ENCODE peak calls at places on chromosomes 12 and 14, in six cellular contexts. One of them, this sample, is unnamed.

GRCh38 chr12:57242329-57242690 is 8.7 kb downstream of the STAC3 start:
- DNase-seq in BE2C: no peak
- DNase-seq in HepG2: no peak
- DNase-seq in GM10248: no peak
- DNase-seq in ascending aorta: no peak
- DNase-seq in heart left ventricle: peak; percentile 72
- DNase-seq in this sample: no peak

GRCh38 chr12:120242275-120242799 is 23.2 kb downstream of the PXN start:
- DNase-seq in BE2C: no peak
- DNase-seq in HepG2: no peak
- DNase-seq in GM10248: no peak
- DNase-seq in ascending aorta: no peak
- DNase-seq in heart left ventricle: no peak
- DNase-seq in this sample: no peak

GRCh38 chr14:58368951-58369350 is 26.8 kb upstream of the TOMM20L start:
- DNase-seq in BE2C: no peak
- DNase-seq in HepG2: no peak
- DNase-seq in GM10248: no peak
- DNase-seq in ascending aorta: no peak
- DNase-seq in heart left ventricle: no peak
- DNase-seq in this sample: no peak

GRCh38 chr12:47876404-47876960 is 28.3 kb downstream of the VDR start:
- DNase-seq in BE2C: no peak
- DNase-seq in HepG2: no peak
- DNase-seq in GM10248: no peak
- DNase-seq in ascending aorta: no peak
- DNase-seq in heart left ventricle: no peak
- DNase-seq in this sample: no peak

GRCh38 chr12:6084969-6085450 is 39.5 kb downstream of the VWF start:
- DNase-seq in BE2C: peak; percentile 11
- DNase-seq in HepG2: no peak
- DNase-seq in GM10248: no peak
- DNase-seq in ascending aorta: no peak
- DNase-seq in heart left ventricle: no peak
- DNase-seq in this sample: no peak

GRCh38 chr14:96091149-96091693 is 52.1 kb downstream of the C14orf132 start:
- DNase-seq in BE2C: peak; percentile 63
- DNase-seq in HepG2: no peak
- DNase-seq in GM10248: no peak
- DNase-seq in ascending aorta: no peak
- DNase-seq in heart left ventricle: no peak
- DNase-seq in this sample: no peak

GRCh38 chr12:3559601-3560294 is 68.7 kb downstream of the PRMT8 start:
- DNase-seq in BE2C: no peak
- DNase-seq in HepG2: no peak
- DNase-seq in GM10248: no peak
- DNase-seq in ascending aorta: no peak
- DNase-seq in heart left ventricle: no peak
- DNase-seq in this sample: no peak

GRCh38 chr14:49999826-50000214 is 106.9 kb downstream of the ARF6 start:
- DNase-seq in BE2C: no peak
- DNase-seq in HepG2: no peak
- DNase-seq in GM10248: no peak
- DNase-seq in ascending aorta: no peak
- DNase-seq in heart left ventricle: no peak
- DNase-seq in this sample: no peak

GRCh38 chr12:102957339-102958050 is at the start of gene ASCL1:
- DNase-seq in BE2C: peak; percentile 95
- DNase-seq in HepG2: no peak
- DNase-seq in GM10248: peak; percentile 62
- DNase-seq in ascending aorta: no peak
- DNase-seq in heart left ventricle: no peak
- DNase-seq in this sample: peak; percentile 75

GRCh38 chr12:72442217-72442616 is 170.0 kb downstream of the TRHDE start:
- DNase-seq in BE2C: no peak
- DNase-seq in HepG2: no peak
- DNase-seq in GM10248: no peak
- DNase-seq in ascending aorta: no peak
- DNase-seq in heart left ventricle: no peak
- DNase-seq in this sample: no peak

GRCh38 chr12:51823875-51824565 is 24.5 kb downstream of the FIGNL2 start:
- DNase-seq in BE2C: peak; percentile 59
- DNase-seq in HepG2: peak; percentile 59
- DNase-seq in GM10248: no peak
- DNase-seq in ascending aorta: no peak
- DNase-seq in heart left ventricle: no peak
- DNase-seq in this sample: no peak

GRCh38 chr14:106343636-106344035 is 817.3 kb downstream of the TMEM121 start:
- DNase-seq in BE2C: no peak
- DNase-seq in HepG2: no peak
- DNase-seq in GM10248: no peak
- DNase-seq in ascending aorta: no peak
- DNase-seq in heart left ventricle: no peak
- DNase-seq in this sample: no peak

GRCh38 chr12:108367436-108367835 is 28.3 kb upstream of the CMKLR1 start:
- DNase-seq in BE2C: no peak
- DNase-seq in HepG2: no peak
- DNase-seq in GM10248: no peak
- DNase-seq in ascending aorta: peak; percentile 30
- DNase-seq in heart left ventricle: peak; percentile 31
- DNase-seq in this sample: no peak

GRCh38 chr12:24226745-24227350 is 277.4 kb upstream of the SOX5 start:
- DNase-seq in BE2C: no peak
- DNase-seq in HepG2: peak; percentile 1
- DNase-seq in GM10248: no peak
- DNase-seq in ascending aorta: peak; percentile 9
- DNase-seq in heart left ventricle: peak; percentile 41
- DNase-seq in this sample: no peak

GRCh38 chr12:46300906-46301305 is 32.1 kb upstream of the SLC38A1 start:
- DNase-seq in BE2C: no peak
- DNase-seq in HepG2: no peak
- DNase-seq in GM10248: no peak
- DNase-seq in ascending aorta: no peak
- DNase-seq in heart left ventricle: no peak
- DNase-seq in this sample: no peak

GRCh38 chr12:113880993-113881392 is 85.1 kb downstream of the RBM19 start:
- DNase-seq in BE2C: no peak
- DNase-seq in HepG2: no peak
- DNase-seq in GM10248: no peak
- DNase-seq in ascending aorta: no peak
- DNase-seq in heart left ventricle: no peak
- DNase-seq in this sample: no peak

GRCh38 chr14:24481622-24482324 is 26.3 kb downstream of the CMA1 start:
- DNase-seq in BE2C: peak; percentile 65
- DNase-seq in HepG2: peak; percentile 97
- DNase-seq in GM10248: peak; percentile 84
- DNase-seq in ascending aorta: no peak
- DNase-seq in heart left ventricle: no peak
- DNase-seq in this sample: peak; percentile 84

GRCh38 chr14:101084436-101084826 is 180.9 kb upstream of the RTL1 start:
- DNase-seq in BE2C: no peak
- DNase-seq in HepG2: no peak
- DNase-seq in GM10248: no peak
- DNase-seq in ascending aorta: no peak
- DNase-seq in heart left ventricle: no peak
- DNase-seq in this sample: no peak

GRCh38 chr12:115456946-115457689 is 773.1 kb upstream of the TBX3 start:
- DNase-seq in BE2C: no peak
- DNase-seq in HepG2: peak; percentile 71
- DNase-seq in GM10248: no peak
- DNase-seq in ascending aorta: no peak
- DNase-seq in heart left ventricle: no peak
- DNase-seq in this sample: no peak

GRCh38 chr12:110661337-110661972 is 27.5 kb downstream of the HVCN1 start:
- DNase-seq in BE2C: no peak
- DNase-seq in HepG2: no peak
- DNase-seq in GM10248: peak; percentile 85
- DNase-seq in ascending aorta: no peak
- DNase-seq in heart left ventricle: peak; percentile 51
- DNase-seq in this sample: peak; percentile 79

GRCh38 chr14:103085106-103086091 is 1.4 kb downstream of the LBHD2 start:
- DNase-seq in BE2C: peak; percentile 7
- DNase-seq in HepG2: no peak
- DNase-seq in GM10248: no peak
- DNase-seq in ascending aorta: no peak
- DNase-seq in heart left ventricle: no peak
- DNase-seq in this sample: no peak

GRCh38 chr14:103087343-103087835 is 3.4 kb downstream of the LBHD2 start:
- DNase-seq in BE2C: peak; percentile 51
- DNase-seq in HepG2: no peak
- DNase-seq in GM10248: no peak
- DNase-seq in ascending aorta: no peak
- DNase-seq in heart left ventricle: no peak
- DNase-seq in this sample: no peak

GRCh38 chr14:103086771-103087342 is 2.8 kb downstream of the LBHD2 start:
- DNase-seq in BE2C: no peak
- DNase-seq in HepG2: no peak
- DNase-seq in GM10248: no peak
- DNase-seq in ascending aorta: no peak
- DNase-seq in heart left ventricle: no peak
- DNase-seq in this sample: no peak

GRCh38 chr14:103081951-103082350 is 2.1 kb upstream of the LBHD2 start:
- DNase-seq in BE2C: no peak
- DNase-seq in HepG2: no peak
- DNase-seq in GM10248: no peak
- DNase-seq in ascending aorta: no peak
- DNase-seq in heart left ventricle: no peak
- DNase-seq in this sample: no peak

DNA sequence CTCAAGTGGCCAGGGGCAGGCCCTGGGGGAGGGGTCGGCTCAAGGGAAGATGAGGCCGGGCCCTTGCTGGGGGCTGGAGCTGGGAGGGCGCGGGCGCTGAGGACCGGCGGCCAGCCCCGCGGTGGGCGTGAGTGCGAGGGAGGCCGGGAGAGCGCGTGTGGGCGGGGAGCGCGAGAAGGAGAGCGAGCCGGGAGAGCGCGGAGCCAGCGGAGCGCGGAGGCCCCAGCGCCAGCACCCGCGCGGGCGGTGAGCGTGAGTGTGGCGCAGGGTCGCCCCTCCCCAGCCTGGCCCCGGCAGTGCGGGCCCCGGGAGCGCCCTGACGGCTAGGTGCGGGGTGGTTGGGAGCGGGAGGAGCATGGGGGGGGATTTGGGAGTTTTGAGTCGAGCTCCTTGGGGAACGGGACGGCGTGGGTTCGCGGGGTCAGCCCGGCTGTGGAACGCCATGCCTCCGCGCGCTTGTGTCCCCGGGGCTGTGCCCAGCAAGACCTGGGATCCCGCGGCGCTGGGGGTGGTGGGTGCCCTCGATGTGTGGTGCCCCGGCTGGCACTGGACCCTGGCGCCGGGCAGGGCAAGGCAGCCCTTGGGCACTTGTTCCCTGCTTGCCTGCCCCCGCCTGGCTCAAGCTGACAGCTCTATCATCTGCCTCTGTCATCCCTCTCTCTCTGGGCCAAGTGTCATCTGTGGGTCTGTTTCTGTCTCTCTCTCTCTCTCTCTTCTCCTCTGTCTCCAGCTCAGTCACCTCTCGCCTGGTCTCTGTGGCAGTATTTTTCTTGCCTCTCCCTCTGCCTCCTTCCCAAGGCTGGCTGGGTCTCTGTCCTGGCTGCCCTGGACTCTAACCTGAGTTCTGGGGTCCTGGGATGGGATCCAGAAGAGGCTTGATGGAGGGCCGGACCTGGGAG is at the start of gene LBHD2:
- DNase-seq in BE2C: peak; percentile 21
- DNase-seq in HepG2: no peak
- DNase-seq in GM10248: no peak
- DNase-seq in ascending aorta: no peak
- DNase-seq in heart left ventricle: no peak
- DNase-seq in this sample: no peak
- TF ChIP-seq CTCF in BE2C: no peak
- TF ChIP-seq CTCF in HepG2: no peak
- TF ChIP-seq CTCF in GM10248: no peak
- TF ChIP-seq CTCF in ascending aorta: no peak
- TF ChIP-seq CTCF in heart left ventricle: no peak
- TF ChIP-seq CTCF in this sample: no peak

GRCh38 chr14:92591346-92591745 is 77.8 kb downstream of the RIN3 start:
- DNase-seq in BE2C: no peak
- DNase-seq in HepG2: no peak
- DNase-seq in GM10248: no peak
- DNase-seq in ascending aorta: no peak
- DNase-seq in heart left ventricle: no peak
- DNase-seq in this sample: no peak

GRCh38 chr14:92586001-92586947 is 72.7 kb downstream of the RIN3 start:
- DNase-seq in BE2C: no peak
- DNase-seq in HepG2: no peak
- DNase-seq in GM10248: no peak
- DNase-seq in ascending aorta: no peak
- DNase-seq in heart left ventricle: no peak
- DNase-seq in this sample: no peak

GRCh38 chr14:92586966-92587365 is 73.4 kb downstream of the RIN3 start:
- DNase-seq in BE2C: no peak
- DNase-seq in HepG2: no peak
- DNase-seq in GM10248: no peak
- DNase-seq in ascending aorta: no peak
- DNase-seq in heart left ventricle: no peak
- DNase-seq in this sample: no peak

GRCh38 chr14:92590941-92591340 is 77.4 kb downstream of the RIN3 start:
- DNase-seq in BE2C: no peak
- DNase-seq in HepG2: no peak
- DNase-seq in GM10248: no peak
- DNase-seq in ascending aorta: no peak
- DNase-seq in heart left ventricle: no peak
- DNase-seq in this sample: no peak

GRCh38 chr14:92589213-92589852 is 75.8 kb downstream of the RIN3 start:
- DNase-seq in BE2C: no peak
- DNase-seq in HepG2: peak; percentile 34
- DNase-seq in GM10248: no peak
- DNase-seq in ascending aorta: no peak
- DNase-seq in heart left ventricle: no peak
- DNase-seq in this sample: no peak
- TF ChIP-seq CTCF in BE2C: peak; percentile 45
- TF ChIP-seq CTCF in HepG2: peak; percentile 56
- TF ChIP-seq CTCF in GM10248: peak; percentile 83
- TF ChIP-seq CTCF in ascending aorta: peak; percentile 13
- TF ChIP-seq CTCF in heart left ventricle: no peak
- TF ChIP-seq CTCF in this sample: peak; percentile 77

DNA sequence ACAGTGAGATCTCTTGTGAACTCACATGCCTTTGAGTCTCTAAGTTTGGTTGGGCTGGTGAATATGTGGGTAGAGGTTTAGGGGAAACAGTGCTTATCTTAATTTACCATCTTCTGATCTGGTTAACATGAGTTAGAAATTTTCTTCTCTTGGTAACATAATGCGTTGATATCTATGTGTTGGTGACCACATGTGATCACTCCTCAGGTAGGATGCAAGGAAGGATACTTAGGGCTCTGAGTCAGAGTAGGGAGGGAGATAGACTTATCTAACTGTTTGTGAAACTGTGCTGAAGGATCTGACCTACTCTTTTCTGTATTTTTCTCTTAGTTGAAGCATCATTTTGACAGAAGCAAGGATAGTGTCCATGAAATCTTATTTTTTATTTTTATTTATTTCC is 23.1 kb downstream of the FAM234B start:
- DNase-seq in BE2C: no peak
- DNase-seq in HepG2: no peak
- DNase-seq in GM10248: no peak
- DNase-seq in ascending aorta: no peak
- DNase-seq in heart left ventricle: no peak
- DNase-seq in this sample: no peak
- TF ChIP-seq CTCF in BE2C: no peak
- TF ChIP-seq CTCF in HepG2: no peak
- TF ChIP-seq CTCF in GM10248: no peak
- TF ChIP-seq CTCF in ascending aorta: no peak
- TF ChIP-seq CTCF in heart left ventricle: no peak
- TF ChIP-seq CTCF in this sample: no peak

GRCh38 chr12:41442905-41443304 is 254.8 kb downstream of the PDZRN4 start:
- DNase-seq in BE2C: no peak
- DNase-seq in HepG2: no peak
- DNase-seq in GM10248: no peak
- DNase-seq in ascending aorta: no peak
- DNase-seq in heart left ventricle: no peak
- DNase-seq in this sample: no peak
- TF ChIP-seq CTCF in BE2C: no peak
- TF ChIP-seq CTCF in HepG2: no peak
- TF ChIP-seq CTCF in GM10248: no peak
- TF ChIP-seq CTCF in ascending aorta: no peak
- TF ChIP-seq CTCF in heart left ventricle: no peak
- TF ChIP-seq CTCF in this sample: no peak

This sample was measured in GM13977.